ENCODE peak calls at places on chromosomes 13 and 19, in four cellular contexts. O is body of pancreas; C is stimulated activated CD4-positive, alpha-beta T cell treated with anti-CD3 and anti-CD28 coated beads, Interleukin-15, amount 100 ng/mL, for 24 hours; Q is T-helper 2 cell. W is an unnamed sample.

GRCh38 chr13:58680115-58680514 is 1048.6 kb downstream of the PCDH17 start:
- DNase-seq in O (no peak), C (no peak), Q (no peak), W (no peak)

GRCh38 chr13:109764474-109765292 is 21.7 kb downstream of the IRS2 start:
- DNase-seq in O (no peak), C (peak), Q (no peak), W (no peak)

GRCh38 chr19:31346184-31346583 is 3.1 kb downstream of the TSHZ3 start:
- DNase-seq in O (no peak), C (no peak), Q (no peak), W (no peak)

GRCh38 chr19:9128171-9128570 is 1.4 kb upstream of the OR7G3 start:
- DNase-seq in O (no peak), C (no peak), Q (no peak), W (no peak)

GRCh38 chr19:32403291-32403995 is 2.1 kb upstream of the DPY19L3 start:
- DNase-seq in O (no peak), C (no peak), Q (no peak), W (no peak)

GRCh38 chr13:31385534-31385933 is 185.8 kb downstream of the B3GLCT start:
- DNase-seq in O (no peak), C (no peak), Q (no peak), W (no peak)

GRCh38 chr19:47305309-47305751 is 4.3 kb upstream of the C5AR1 start:
- DNase-seq in O (peak), C (peak), Q (peak), W (peak)

GRCh38 chr19:35262101-35262761 is 6.5 kb upstream of the USF2 start:
- DNase-seq in O (peak), C (no peak), Q (no peak), W (no peak)

GRCh38 chr13:43303040-43303729 is 279.8 kb downstream of the DNAJC15 start:
- DNase-seq in O (peak), C (peak), Q (no peak), W (no peak)

GRCh38 chr13:109214393-109214792 is 572.0 kb downstream of the IRS2 start:
- DNase-seq in O (no peak), C (no peak), Q (no peak), W (no peak)

GRCh38 chr19:3976495-3977241 is 5.8 kb upstream of the DAPK3 start:
- DNase-seq in O (no peak), C (peak), Q (no peak), W (no peak)

GRCh38 chr19:56765107-56765506 is 75.4 kb downstream of the PEG3 start:
- DNase-seq in O (peak), C (peak), Q (no peak), W (no peak)

GRCh38 chr19:41911889-41912731 is 16.1 kb downstream of the ERFL start:
- DNase-seq in O (no peak), C (no peak), Q (no peak), W (no peak)

GRCh38 chr13:85093808-85094207 is 705.4 kb downstream of the SLITRK6 start:
- DNase-seq in O (no peak), C (no peak), Q (no peak), W (no peak)

GRCh38 chr19:46299004-46299509 is 2.2 kb downstream of the HIF3A start:
- DNase-seq in O (peak), C (no peak), Q (no peak), W (no peak)

GRCh38 chr19:39223703-39224279 is 19.7 kb upstream of the SYCN start:
- DNase-seq in O (no peak), C (peak), Q (no peak), W (no peak)

GRCh38 chr19:36266375-36266961 is 51.6 kb downstream of the ZNF146 start:
- DNase-seq in O (peak), C (no peak), Q (no peak), W (no peak)

GRCh38 chr19:38274734-38275133 is 10.4 kb downstream of the SPINT2 start:
- DNase-seq in O (no peak), C (no peak), Q (no peak), W (no peak)

GRCh38 chr13:73720216-73720840 is 413.9 kb downstream of the KLF12 start:
- DNase-seq in O (no peak), C (no peak), Q (no peak), W (no peak)

GRCh38 chr13:79543883-79544282 is 62.9 kb downstream of the NDFIP2 start:
- DNase-seq in O (no peak), C (no peak), Q (no peak), W (no peak)

GRCh38 chr19:3663838-3664237 is 36.4 kb downstream of the PIP5K1C start:
- DNase-seq in O (no peak), C (no peak), Q (no peak), W (no peak)

GRCh38 chr13:40170982-40171381 is 495.5 kb downstream of the FOXO1 start:
- DNase-seq in O (no peak), C (peak), Q (no peak), W (no peak)

GRCh38 chr19:39264306-39265290 is 3.6 kb upstream of the IFNL2 start:
- DNase-seq in O (peak), C (peak), Q (no peak), W (no peak)

GRCh38 chr13:44739120-44739519 is 163.0 kb upstream of the TSC22D1 start:
- DNase-seq in O (no peak), C (no peak), Q (no peak), W (no peak)

GRCh38 chr19:35177377-35178274 is 23.1 kb downstream of the FXYD5 start:
- DNase-seq in O (no peak), C (no peak), Q (no peak), W (no peak)

GRCh38 chr19:55156202-55157063 is 1.1 kb downstream of the TNNI3 start:
- DNase-seq in O (peak), C (peak), Q (no peak), W (no peak)

GRCh38 chr19:9189538-9189937 is 10.8 kb downstream of the OR7D2 start:
- DNase-seq in O (no peak), C (no peak), Q (no peak), W (no peak)